ENCODE peak calls at places on chromosomes 13 and 19, in ten cellular contexts. H is tibial nerve, X is stomach, O is GM12878, S is transverse colon, L is esophagus muscularis mucosa, Z is SK-N-SH, Y is ovary, T is HepG2, D is K562. M is an unnamed sample. For H3K27me3, the result is how much of the 10 kb centered on the place peaks cover.

GRCh38 chr19:12783226-12783848 is 7.9 kb upstream of the JUNB start:
- DNase-seq in H (no peak), Y (no peak), O (no peak), L (no peak), S (no peak), Z (no peak), D (no peak), T (no peak), X (no peak), M (no peak)

GRCh38 chr13:92196566-92197256 is 798.3 kb downstream of the GPC5 start:
- DNase-seq in D (no peak), O (no peak), H (no peak), S (no peak), Y (no peak), Z (peak), T (no peak), L (no peak), X (no peak), M (no peak)

GRCh38 chr13:33940898-33941297 is 122.9 kb downstream of the RFC3 start:
- DNase-seq in Z (no peak), O (no peak), S (no peak), H (no peak), L (no peak), D (no peak), X (no peak), T (no peak), Y (no peak), M (no peak)

GRCh38 chr13:40179882-40180281 is 486.6 kb downstream of the FOXO1 start:
- DNase-seq in X (no peak), H (no peak), S (no peak), Y (no peak), O (no peak), Z (no peak), T (no peak), L (no peak), D (no peak), M (no peak)

GRCh38 chr19:5436101-5436947 is 18.9 kb upstream of the ZNRF4 start:
- DNase-seq in Z (peak), T (no peak), O (no peak), L (no peak), D (peak), Y (no peak), H (no peak), S (no peak), X (no peak), M (no peak)

GRCh38 chr19:2507109-2507508 is 31.2 kb downstream of the GADD45B start:
- DNase-seq in T (peak), Z (no peak), O (no peak), D (no peak), X (peak), S (peak), L (no peak), H (no peak), Y (no peak), M (peak)

GRCh38 chr19:36916991-36917390 is 859 bp downstream of the ZNF568 start:
- DNase-seq in D (no peak), L (no peak), S (no peak), T (no peak), Z (peak), H (no peak), Y (no peak), O (no peak), X (no peak), M (no peak)

GRCh38 chr13:113596321-113597200 is 12.0 kb downstream of the TFDP1 start:
- DNase-seq in H (no peak), Y (no peak), S (peak), L (no peak), D (no peak), X (peak), O (no peak), Z (no peak), T (no peak), M (peak)

GRCh38 chr13:99086149-99086868 is 108.4 kb upstream of the DOCK9 start:
- DNase-seq in S (peak), O (no peak), Z (peak), Y (peak), T (no peak), H (peak), X (peak), D (peak), L (no peak), M (peak)

GRCh38 chr13:80040219-80040976 is 300.5 kb downstream of the SPRY2 start:
- DNase-seq in Y (no peak), S (no peak), L (no peak), Z (no peak), T (no peak), H (no peak), X (no peak), D (no peak), O (no peak), M (no peak)

GRCh38 chr19:9801976-9802375 is 16.9 kb downstream of the FBXL12 start:
- DNase-seq in H (no peak), O (no peak), Z (peak), T (no peak), L (no peak), D (peak), S (no peak), Y (no peak), X (no peak), M (no peak)

GRCh38 chr13:46403851-46404731 is 17.0 kb upstream of the RUBCNL start:
- DNase-seq in X (no peak), S (no peak), H (no peak), T (no peak), O (no peak), Y (no peak), D (no peak), Z (no peak), L (no peak), M (no peak)

GRCh38 chr19:57406516-57407123 is 4.3 kb upstream of the ZNF17 start:
- DNase-seq in H (no peak), X (peak), T (peak), Y (no peak), L (no peak), S (peak), Z (peak), D (peak), O (peak), M (peak)

GRCh38 chr13:100544866-100545683 is 43.5 kb downstream of the GGACT start:
- DNase-seq in Z (no peak), D (no peak), O (no peak), X (peak), T (no peak), L (no peak), S (no peak), H (no peak), Y (no peak), M (peak)

GRCh38 chr13:53873558-53873957 is 844.9 kb downstream of the OLFM4 start:
- DNase-seq in L (no peak), T (no peak), D (no peak), O (no peak), H (no peak), S (no peak), X (no peak), Y (no peak), Z (peak), M (no peak)

GRCh38 chr19:8396563-8397203 is 6.5 kb downstream of the RAB11B start:
- DNase-seq in Z (peak), X (peak), O (peak), Y (peak), D (peak), S (peak), T (peak), L (no peak), H (peak), M (peak)

GRCh38 chr13:84137292-84137691 is 255.0 kb upstream of the SLITRK1 start:
- DNase-seq in S (peak), T (no peak), L (no peak), D (no peak), X (no peak), H (no peak), Y (no peak), Z (no peak), O (peak), M (peak)

GRCh38 chr19:9917322-9917721 is 19.0 kb downstream of the OLFM2 start:
- DNase-seq in T (peak), X (peak), Z (peak), H (no peak), S (no peak), Y (no peak), L (no peak), D (peak), O (no peak), M (peak)

GRCh38 chr13:102394158-102395053 is 7.4 kb downstream of the FGF14 start:
- DNase-seq in D (peak), Y (peak), T (no peak), S (peak), H (peak), Z (peak), L (peak), X (peak), O (peak), M (peak)

GRCh38 chr13:97214921-97215320 is 7.2 kb upstream of the MBNL2 start:
- DNase-seq in L (peak), D (no peak), O (no peak), H (no peak), S (no peak), T (no peak), Z (no peak), X (no peak), Y (no peak), M (no peak)

GRCh38 chr19:35206379-35206778 is 22.2 kb downstream of the FAM187B start:
- DNase-seq in X (no peak), H (no peak), O (peak), Z (no peak), D (no peak), S (peak), Y (no peak), T (no peak), L (no peak), M (no peak)

GRCh38 chr19:54558339-54558738 is 15.3 kb upstream of the LILRA2 start:
- DNase-seq in O (no peak), T (no peak), H (no peak), D (no peak), Y (no peak), L (peak), Z (no peak), X (no peak), S (no peak), M (no peak)

GRCh38 chr13:47457631-47458030 is 543.4 kb downstream of the SUCLA2 start:
- DNase-seq in O (no peak), Y (no peak), S (no peak), T (no peak), L (no peak), Z (no peak), H (no peak), X (no peak), D (no peak), M (no peak)

GRCh38 chr13:111215081-111216047 is 100.3 kb downstream of the ARHGEF7 start:
- DNase-seq in L (no peak), Z (no peak), Y (no peak), X (no peak), D (no peak), S (no peak), T (no peak), O (no peak), H (no peak), M (no peak)
- TF ChIP-seq EP300 in L (no peak), Z (no peak), Y (no peak), X (no peak), D (no peak), S (no peak), T (no peak), O (no peak), H (no peak), M (no peak)

GRCh38 chr13:41408061-41408460 is 49.3 kb upstream of the RGCC start:
- DNase-seq in O (no peak), Z (no peak), S (no peak), Y (no peak), L (no peak), X (no peak), D (no peak), H (no peak), T (no peak), M (no peak)
- H3K27me3 ChIP-seq in O (under half), Z (under half), S (under half), Y (under half), L (under half), X (under half), D (under half), H (under half), T (under half), M (under half)

DNA sequence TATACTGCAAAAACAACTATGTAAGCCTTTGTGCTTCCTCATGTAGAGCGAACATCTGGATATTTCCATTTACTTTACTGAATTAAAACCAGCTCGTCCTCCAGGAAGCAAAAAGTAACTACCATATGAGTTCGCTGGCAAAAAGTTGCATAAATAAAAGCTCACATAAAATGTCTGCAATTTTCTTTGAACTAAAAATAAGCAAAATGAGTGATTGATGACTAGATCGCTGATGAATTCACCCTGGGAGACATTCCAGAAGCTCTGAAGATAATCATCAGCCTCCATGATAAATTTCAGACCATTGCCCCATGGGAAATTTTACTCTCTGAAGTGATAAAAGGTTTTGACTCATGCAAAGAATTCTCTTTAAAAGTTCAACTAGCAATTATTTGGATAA is 67.4 kb upstream of the SACS start:
- DNase-seq in D (no peak), L (peak), T (no peak), O (no peak), Y (no peak), H (no peak), S (no peak), Z (no peak), X (no peak), M (no peak)
- TF ChIP-seq EP300 in D (no peak), L (no peak), T (no peak), O (no peak), Y (no peak), H (no peak), S (no peak), Z (peak), X (no peak), M (no peak)

DNA sequence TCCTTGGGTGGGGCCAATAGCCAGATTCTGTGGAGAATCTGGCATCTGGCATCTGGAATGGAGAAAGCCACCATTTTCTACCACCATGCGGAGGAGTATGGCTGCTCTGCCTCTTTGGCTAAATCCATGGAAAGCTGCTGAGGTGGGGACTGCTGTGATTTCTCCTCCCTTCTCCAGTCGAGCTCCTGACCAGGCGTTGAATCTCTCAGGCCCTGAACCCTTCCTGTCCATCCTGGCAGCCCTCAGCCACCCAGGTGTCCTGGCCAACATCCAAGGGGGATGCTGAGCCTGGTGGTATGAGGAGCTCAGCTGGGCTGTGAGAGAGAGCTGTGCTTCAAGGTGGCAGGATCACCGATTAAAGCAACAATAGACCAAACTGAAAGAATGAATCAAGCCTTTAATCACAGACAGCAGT is 17.4 kb upstream of the SIGLEC6 start:
- DNase-seq in Z (no peak), Y (no peak), S (no peak), H (no peak), D (no peak), O (no peak), X (no peak), L (no peak), T (no peak), M (no peak)
- H3K27me3 ChIP-seq in Z (under half), Y (under half), S (under half), H (under half), D (under half), O (under half), X (under half), L (under half), T (under half), M (under half)

GRCh38 chr19:38315657-38316476 is at the start of gene YIF1B:
- DNase-seq in D (peak), Z (peak), T (peak), L (peak), S (peak), O (peak), H (peak), X (peak), Y (peak), M (peak)
- TF ChIP-seq EP300 in D (no peak), Z (no peak), T (peak), L (no peak), S (peak), O (no peak), H (peak), X (no peak), Y (no peak), M (peak)

DNA sequence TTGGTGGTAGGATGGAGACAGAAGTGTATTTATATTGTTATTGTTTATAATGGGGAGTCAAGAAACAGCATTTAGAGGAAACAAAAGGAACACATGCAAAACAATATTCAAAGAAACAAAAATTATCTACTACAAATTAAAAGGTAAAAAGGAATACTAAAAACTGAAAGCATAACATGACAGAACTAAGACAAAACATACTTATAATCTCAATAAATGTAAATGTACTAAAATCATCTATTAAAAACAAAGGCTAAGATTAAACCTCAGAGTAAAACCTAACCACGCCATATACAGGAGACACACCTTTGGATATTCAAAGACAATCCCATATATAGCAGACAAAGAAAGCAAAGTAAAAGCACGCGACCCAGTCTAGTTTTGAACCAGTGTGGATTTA is 273.6 kb downstream of the ABCC4 start:
- DNase-seq in S (no peak), Y (no peak), D (no peak), O (no peak), X (no peak), H (no peak), L (no peak), T (no peak), Z (no peak), M (no peak)
- H3K27me3 ChIP-seq in S (under half), Y (under half), D (under half), O (under half), X (under half), H (under half), L (under half), T (under half), Z (under half), M (under half)